ENCODE peak calls at places on chromosomes 4 and X, in five cellular contexts. L is HEK293T; E is GM03348; J is foreskin fibroblast; B is CD8-positive, alpha-beta memory T cell. Q is an unnamed sample.

GRCh38 chr4:152193059-152193458 is 342.8 kb downstream of the FBXW7 start:
- DNase-seq in L (no peak), E (peak; percentile 26), J (no peak), B (no peak), Q (no peak)

GRCh38 chr4:188841523-188841922 is 702.3 kb downstream of the TRIML1 start:
- DNase-seq in L (no peak), E (no peak), J (no peak), B (no peak), Q (no peak)

GRCh38 chr4:173333658-173334084 is 487 bp downstream of the HMGB2 start:
- DNase-seq in L (peak; percentile 19), E (peak; percentile 60), J (no peak), B (peak; percentile 38), Q (peak; percentile 15)

GRCh38 chrX:135389717-135390116 is 32.0 kb upstream of the SMIM10L2A start:
- DNase-seq in L (no peak), E (no peak), J (no peak), B (no peak), Q (no peak)

GRCh38 chrX:134374910-134375309 is 85.1 kb upstream of the HPRT1 start:
- DNase-seq in L (no peak), E (no peak), J (no peak), B (no peak), Q (no peak)

GRCh38 chrX:87525771-87526229 is 8.2 kb downstream of the KLHL4 start:
- DNase-seq in L (no peak), E (no peak), J (no peak), B (no peak), Q (no peak)

GRCh38 chrX:2610246-2611170 is 80.6 kb upstream of the CD99 start:
- DNase-seq in L (no peak), E (peak; percentile 28), J (no peak), B (no peak), Q (no peak)

GRCh38 chr4:153684182-153685073 is at the start of gene TLR2:
- DNase-seq in L (no peak), E (peak; percentile 61), J (no peak), B (peak; percentile 20), Q (peak; percentile 20)

GRCh38 chr4:41525129-41525528 is 12.8 kb upstream of the LIMCH1 start:
- DNase-seq in L (no peak), E (no peak), J (peak; percentile 5), B (no peak), Q (no peak)

GRCh38 chr4:83009529-83009928 is 1.1 kb downstream of the LIN54 start:
- DNase-seq in L (no peak), E (no peak), J (no peak), B (no peak), Q (no peak)

GRCh38 chr4:4625488-4625887 is 83.6 kb upstream of the STX18 start:
- DNase-seq in L (no peak), E (peak; percentile 86), J (peak; percentile 98), B (no peak), Q (no peak)

GRCh38 chr4:81723927-81724587 is 252.3 kb upstream of the RASGEF1B start:
- DNase-seq in L (no peak), E (no peak), J (no peak), B (no peak), Q (no peak)

GRCh38 chr4:42396361-42397255 is 680 bp upstream of the SHISA3 start:
- DNase-seq in L (no peak), E (no peak), J (no peak), B (no peak), Q (no peak)

GRCh38 chr4:16581117-16581516 is 317.3 kb downstream of the LDB2 start:
- DNase-seq in L (no peak), E (no peak), J (no peak), B (no peak), Q (no peak)

GRCh38 chr4:143185253-143186107 is 763 bp downstream of the USP38 start:
- DNase-seq in L (peak; percentile 8), E (no peak), J (peak; percentile 8), B (peak; percentile 3), Q (peak; percentile 7)

GRCh38 chrX:3743821-3744439 is 30.5 kb upstream of the PRKX start:
- DNase-seq in L (no peak), E (no peak), J (no peak), B (peak; percentile 24), Q (no peak)

GRCh38 chr4:101831816-101832215 is 41.3 kb downstream of the BANK1 start:
- DNase-seq in L (no peak), E (no peak), J (no peak), B (no peak), Q (no peak)

GRCh38 chr4:1711055-1711905 is 839 bp downstream of the SLBP start:
- DNase-seq in L (peak; percentile 26), E (peak; percentile 71), J (peak; percentile 43), B (no peak), Q (peak; percentile 76)

GRCh38 chr4:4392501-4393183 is 5.7 kb downstream of the NSG1 start:
- DNase-seq in L (no peak), E (no peak), J (no peak), B (no peak), Q (no peak)

GRCh38 chrX:150821971-150822370 is 76.5 kb downstream of the CD99L2 start:
- DNase-seq in L (no peak), E (no peak), J (no peak), B (no peak), Q (no peak)

Q was measured in hepatic stellate cell.